ENCODE peak calls at places on chromosomes 12 and 14, in seven cellular contexts. L is Peyer's patch; O is hepatocyte; Z is NCI-H187 treated with DMSO at 0.1 percent for 48 hours; W is stimulated activated CD4-positive, alpha-beta T cell treated with anti-CD3 and anti-CD28 coated beads, TNF-alpha, amount 100 ng/mL, for 4 hours; P is T-helper 17 cell; G is dermis microvascular lymphatic vessel endothelial cell. E is an unnamed sample.

GRCh38 chr12:47736877-47737676 is 11.8 kb upstream of the ENDOU start:
- DNase-seq in L (peak; percentile 71), O (peak; percentile 44), Z (no peak), W (no peak), P (no peak), G (no peak), E (no peak)

GRCh38 chr12:27821259-27821973 is 41.4 kb upstream of the MANSC4 start:
- DNase-seq in L (peak; percentile 70), O (peak; percentile 82), Z (no peak), W (no peak), P (no peak), G (peak; percentile 88), E (peak; percentile 74)

GRCh38 chr12:26182377-26182776 is 13.0 kb upstream of the SSPN start:
- DNase-seq in L (no peak), O (no peak), Z (no peak), W (no peak), P (no peak), G (no peak), E (no peak)

GRCh38 chr12:85740190-85740589 is 96.0 kb downstream of the RASSF9 start:
- DNase-seq in L (no peak), O (no peak), Z (no peak), W (no peak), P (no peak), G (no peak), E (no peak)

GRCh38 chr12:1716215-1716862 is 25.5 kb downstream of the ADIPOR2 start:
- DNase-seq in L (no peak), O (no peak), Z (no peak), W (no peak), P (no peak), G (no peak), E (no peak)

GRCh38 chr12:9808531-9808930 is 18.8 kb upstream of the KLRF1 start:
- DNase-seq in L (no peak), O (no peak), Z (no peak), W (no peak), P (no peak), G (no peak), E (no peak)

GRCh38 chr12:94297325-94297724 is 148.9 kb downstream of the PLXNC1 start:
- DNase-seq in L (no peak), O (no peak), Z (no peak), W (no peak), P (no peak), G (no peak), E (no peak)

GRCh38 chr14:92105845-92106094 is 612 bp downstream of the ATXN3 start:
- DNase-seq in L (peak; percentile 66), O (peak; percentile 43), Z (no peak), W (no peak), P (no peak), G (peak; percentile 63), E (no peak)

GRCh38 chr12:103799504-103800251 is 41.4 kb downstream of the NT5DC3 start:
- DNase-seq in L (peak; percentile 58), O (peak; percentile 63), Z (peak; percentile 81), W (no peak), P (no peak), G (peak; percentile 66), E (no peak)

GRCh38 chr12:32312049-32312670 is 87.2 kb upstream of the FGD4 start:
- DNase-seq in L (no peak), O (peak; percentile 81), Z (peak; percentile 59), W (no peak), P (no peak), G (peak; percentile 86), E (peak; percentile 47)

GRCh38 chr14:67602995-67603545 is 3.0 kb upstream of the PIGH start:
- DNase-seq in L (peak; percentile 66), O (no peak), Z (no peak), W (no peak), P (no peak), G (no peak), E (no peak)

GRCh38 chr12:3200032-3200617 is 122.9 kb downstream of the TSPAN9 start:
- DNase-seq in L (no peak), O (peak; percentile 80), Z (no peak), W (no peak), P (no peak), G (peak; percentile 81), E (peak; percentile 96)

GRCh38 chr14:93538411-93538810 is 107.7 kb downstream of the UNC79 start:
- DNase-seq in L (no peak), O (no peak), Z (no peak), W (no peak), P (no peak), G (peak; percentile 16), E (peak; percentile 41)

GRCh38 chr12:117897379-117898161 is 71.2 kb downstream of the KSR2 start:
- DNase-seq in L (no peak), O (no peak), Z (no peak), W (no peak), P (no peak), G (no peak), E (no peak)

GRCh38 chr12:117533687-117534086 is 172.3 kb upstream of the NOS1 start:
- DNase-seq in L (peak; percentile 74), O (no peak), Z (no peak), W (no peak), P (no peak), G (no peak), E (no peak)

GRCh38 chr12:24728366-24728765 is 220.5 kb downstream of the BCAT1 start:
- DNase-seq in L (no peak), O (peak; percentile 28), Z (no peak), W (no peak), P (no peak), G (peak; percentile 41), E (no peak)

GRCh38 chr14:24280797-24281460 is 9.5 kb upstream of the RABGGTA start:
- DNase-seq in L (no peak), O (no peak), Z (no peak), W (no peak), P (no peak), G (no peak), E (no peak)

GRCh38 chr12:104805186-104805585 is 152.9 kb downstream of the SLC41A2 start:
- DNase-seq in L (no peak), O (no peak), Z (no peak), W (no peak), P (no peak), G (no peak), E (no peak)

GRCh38 chr12:560666-561065 is 100.9 kb downstream of the B4GALNT3 start:
- DNase-seq in L (no peak), O (no peak), Z (no peak), W (no peak), P (no peak), G (no peak), E (no peak)

GRCh38 chr14:72401632-72402428 is 469.6 kb downstream of the RGS6 start:
- DNase-seq in L (no peak), O (no peak), Z (no peak), W (no peak), P (no peak), G (peak; percentile 14), E (no peak)

GRCh38 chr12:57815177-57816000 is 3.1 kb downstream of the AVIL start:
- DNase-seq in L (no peak), O (no peak), Z (peak; percentile 37), W (no peak), P (no peak), G (no peak), E (peak; percentile 58)

GRCh38 chr12:112096667-112097066 is 11.9 kb downstream of the NAA25 start:
- DNase-seq in L (no peak), O (peak; percentile 19), Z (no peak), W (no peak), P (no peak), G (peak; percentile 41), E (no peak)

GRCh38 chr14:90675399-90675798 is 140.8 kb downstream of the TTC7B start:
- DNase-seq in L (no peak), O (no peak), Z (no peak), W (no peak), P (no peak), G (no peak), E (no peak)

GRCh38 chr12:22256076-22256475 is 78.4 kb downstream of the ST8SIA1 start:
- DNase-seq in L (no peak), O (peak; percentile 35), Z (no peak), W (no peak), P (no peak), G (no peak), E (no peak)

GRCh38 chr14:55107766-55108554 is 21.1 kb upstream of the LGALS3 start:
- DNase-seq in L (peak; percentile 91), O (peak; percentile 84), Z (no peak), W (no peak), P (peak; percentile 30), G (peak; percentile 97), E (peak; percentile 37)

GRCh38 chr12:120783197-120783596 is 57.6 kb downstream of the ACADS start:
- DNase-seq in L (no peak), O (no peak), Z (no peak), W (no peak), P (no peak), G (peak; percentile 94), E (no peak)

GRCh38 chr14:48086516-48086915 is 411.1 kb upstream of the MDGA2 start:
- DNase-seq in L (no peak), O (no peak), Z (no peak), W (no peak), P (no peak), G (no peak), E (no peak)

E was measured in D341Med.